ENCODE peak calls at places on chromosomes 5 and 9, in seven cellular contexts. A is astrocyte of the spinal cord, E is Caco-2, M is PC-9, L is foreskin fibroblast, Z is A549, G is endothelial cell. F is an unnamed sample.

GRCh38 chr5:120228262-120229031 is 235.7 kb upstream of the PRR16 start:
- DNase-seq in M (no peak), E (no peak), L (no peak), G (no peak), Z (peak; percentile 4), A (no peak), F (no peak)

GRCh38 chr5:169029661-169030274 is 271.2 kb downstream of the SLIT3 start:
- DNase-seq in A (peak; percentile 19), Z (no peak), M (no peak), G (no peak), L (peak; percentile 49), E (no peak), F (no peak)

GRCh38 chr5:109707531-109707930 is 17.8 kb downstream of the MAN2A1 start:
- DNase-seq in E (peak; percentile 47), M (no peak), A (no peak), Z (no peak), L (no peak), G (no peak), F (no peak)

GRCh38 chr9:122134822-122135528 is 24.6 kb downstream of the NDUFA8 start:
- DNase-seq in L (peak; percentile 58), A (peak; percentile 7), Z (no peak), E (no peak), M (no peak), G (no peak), F (no peak)

GRCh38 chr5:26329562-26330189 is 708.7 kb downstream of the CDH9 start:
- DNase-seq in M (no peak), Z (peak; percentile 16), G (no peak), L (no peak), A (peak; percentile 28), E (no peak), F (no peak)

GRCh38 chr5:174078416-174078815 is 32.9 kb downstream of the NSG2 start:
- DNase-seq in L (no peak), M (no peak), G (no peak), A (no peak), Z (no peak), E (no peak), F (no peak)

GRCh38 chr9:113536483-113537226 is 73.1 kb downstream of the RGS3 start:
- DNase-seq in L (no peak), Z (no peak), M (no peak), E (peak; percentile 9), A (no peak), G (no peak), F (no peak)

GRCh38 chr5:175464414-175465233 is 13.7 kb upstream of the SFXN1 start:
- DNase-seq in A (no peak), G (peak; percentile 80), E (peak; percentile 74), M (no peak), Z (peak; percentile 67), L (peak; percentile 52), F (peak; percentile 72)

GRCh38 chr5:115033861-115034260 is 135.8 kb downstream of the TRIM36 start:
- DNase-seq in M (no peak), Z (peak; percentile 27), L (peak; percentile 0), E (no peak), G (peak; percentile 13), A (no peak), F (peak; percentile 16)

GRCh38 chr5:88172847-88173758 is 95.5 kb downstream of the TMEM161B start:
- DNase-seq in G (no peak), M (no peak), A (no peak), Z (no peak), L (no peak), E (peak; percentile 30), F (peak; percentile 2)

GRCh38 chr5:39661026-39661779 is 236.4 kb upstream of the DAB2 start:
- DNase-seq in E (no peak), M (peak; percentile 63), A (peak; percentile 12), Z (no peak), L (peak; percentile 79), G (no peak), F (no peak)

GRCh38 chr9:83503881-83504280 is 34.3 kb downstream of the FRMD3 start:
- DNase-seq in Z (no peak), G (no peak), E (no peak), A (no peak), M (no peak), L (no peak), F (no peak)

GRCh38 chr9:92723801-92724323 is 40.8 kb downstream of the BICD2 start:
- DNase-seq in E (no peak), G (no peak), L (no peak), Z (no peak), A (no peak), M (no peak), F (no peak)
- TF ChIP-seq CTCF in E (no peak), G (no peak), L (no peak), Z (no peak), A (no peak), M (no peak), F (no peak)

GRCh38 chr5:171149772-171150171 is 159.3 kb upstream of the TLX3 start:
- DNase-seq in Z (no peak), L (no peak), M (no peak), E (no peak), G (no peak), A (no peak), F (no peak)

GRCh38 chr5:171157233-171157632 is 151.8 kb upstream of the TLX3 start:
- DNase-seq in G (no peak), E (no peak), A (no peak), L (peak; percentile 17), Z (no peak), M (no peak), F (no peak)

GRCh38 chr5:171155621-171156020 is 153.4 kb upstream of the TLX3 start:
- DNase-seq in Z (no peak), A (peak; percentile 18), G (no peak), L (peak; percentile 46), M (no peak), E (no peak), F (no peak)

GRCh38 chr5:171149333-171149732 is 159.7 kb upstream of the TLX3 start:
- DNase-seq in Z (no peak), G (no peak), L (no peak), E (no peak), A (no peak), M (no peak), F (no peak)

GRCh38 chr5:171152382-171152781 is 156.7 kb upstream of the TLX3 start:
- DNase-seq in A (peak; percentile 20), G (no peak), Z (peak; percentile 51), L (peak; percentile 56), M (no peak), E (no peak), F (no peak)
- TF ChIP-seq CTCF in A (peak; percentile 39), G (no peak), Z (peak; percentile 31), L (peak; percentile 44), M (no peak), E (peak; percentile 46), F (no peak)

DNA sequence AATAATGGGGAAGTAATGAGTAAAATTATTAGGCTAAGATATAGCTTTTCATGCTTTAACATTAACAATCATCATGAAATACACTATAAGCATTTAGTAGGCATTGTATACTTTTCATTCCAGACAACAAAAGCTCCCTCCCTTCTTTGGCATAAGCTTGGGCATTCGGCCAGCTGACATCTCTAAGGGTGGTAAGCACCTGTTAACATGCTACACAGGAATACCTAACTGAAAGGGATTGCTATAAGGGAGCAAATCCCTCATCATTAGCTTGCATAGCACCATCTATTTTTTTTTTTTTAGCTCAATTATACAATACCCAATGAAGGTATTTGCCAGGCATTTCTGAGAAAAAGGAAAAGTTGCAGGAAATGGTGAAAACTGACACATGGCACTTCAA is 16.6 kb downstream of the STRBP start:
- DNase-seq in L (no peak), Z (no peak), M (no peak), E (no peak), A (no peak), G (no peak), F (no peak)
- TF ChIP-seq CTCF in L (no peak), Z (no peak), M (no peak), E (no peak), A (no peak), G (no peak), F (no peak)

DNA sequence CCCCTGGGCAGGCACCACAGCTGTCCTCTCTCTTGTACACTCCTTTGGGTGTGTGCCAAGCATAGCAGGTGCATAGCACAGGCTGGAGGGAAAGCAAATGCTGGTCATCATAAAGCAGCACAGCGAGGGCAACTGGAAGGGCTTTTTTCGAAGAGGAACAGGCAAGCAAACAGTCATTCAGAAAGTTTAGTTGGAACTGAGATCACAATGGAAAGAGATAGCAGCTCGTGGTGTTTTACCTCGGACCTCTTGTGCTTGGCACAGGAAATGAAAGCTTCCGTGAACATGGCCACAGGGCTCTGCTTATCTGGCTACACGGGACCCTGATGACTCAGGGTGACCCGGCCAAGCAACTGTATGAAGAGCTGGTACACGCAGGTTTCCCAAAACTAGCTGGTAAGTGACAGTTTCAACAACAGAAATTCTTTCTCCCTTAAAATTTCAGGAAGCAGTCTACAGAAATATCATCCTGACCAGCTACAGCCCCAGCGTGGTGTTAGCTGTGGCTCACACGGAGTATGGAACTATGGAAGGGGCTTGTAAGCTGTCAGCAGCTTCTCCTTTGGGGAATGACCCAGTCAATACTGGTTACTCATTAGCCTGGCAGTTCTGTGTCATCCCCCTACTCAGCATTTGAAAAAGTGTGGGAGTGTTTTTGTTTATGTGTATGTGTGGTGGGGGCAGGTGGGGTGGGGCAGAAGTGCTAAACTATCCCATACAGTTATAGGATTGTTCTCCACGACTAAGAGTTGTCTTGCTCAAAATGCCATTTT is 48.1 kb downstream of the POC5 start:
- DNase-seq in L (no peak), Z (peak; percentile 34), M (peak; percentile 61), A (no peak), E (no peak), G (no peak), F (no peak)
- TF ChIP-seq CTCF in L (no peak), Z (no peak), M (no peak), A (no peak), E (no peak), G (no peak), F (no peak)